ENCODE peak calls at places on chromosomes 16 and 17, in eight cellular contexts. T, J, H, O, M, Y, C and L are unnamed samples.
A peak's percentile ranks its signal among the peaks of the same experiment; 100 is the strongest.

GRCh38 chr17:16973760-16974540 is 2.0 kb upstream of the TNFRSF13B start:
- DNase-seq in H (no peak), J (no peak), C (peak; percentile 57), M (no peak), O (no peak), T (no peak), Y (no peak), L (no peak)

GRCh38 chr17:55301521-55302406 is 37.0 kb downstream of the HLF start:
- DNase-seq in H (no peak), O (no peak), T (peak; percentile 4), J (no peak), M (no peak), C (no peak), Y (no peak), L (no peak)

GRCh38 chr17:55453836-55454557 is 32.4 kb upstream of the MMD start:
- DNase-seq in Y (no peak), O (no peak), C (no peak), T (no peak), M (no peak), J (no peak), H (no peak), L (no peak)

GRCh38 chr17:40069751-40070643 is 7.2 kb downstream of the THRA start:
- DNase-seq in H (no peak), M (peak; percentile 24), O (no peak), Y (peak; percentile 52), J (no peak), C (no peak), T (peak; percentile 51), L (peak; percentile 39)

GRCh38 chr17:74466785-74467158 is 338 bp downstream of the CD300A start:
- DNase-seq in T (no peak), Y (no peak), C (no peak), O (no peak), H (no peak), J (no peak), M (no peak), L (no peak)

GRCh38 chr17:14057591-14057990 is 11.7 kb upstream of the COX10 start:
- DNase-seq in C (no peak), O (no peak), H (no peak), T (peak; percentile 52), M (no peak), J (no peak), Y (no peak), L (no peak)

GRCh38 chr17:7004398-7005253 is 7.8 kb upstream of the RNASEK start:
- DNase-seq in J (peak; percentile 78), Y (peak; percentile 70), M (peak; percentile 69), C (peak; percentile 72), O (peak; percentile 82), T (no peak), H (no peak), L (no peak)

GRCh38 chr16:72988568-72988967 is 59.4 kb downstream of the ZFHX3 start:
- DNase-seq in M (no peak), J (no peak), O (no peak), T (no peak), Y (no peak), C (no peak), H (no peak), L (no peak)

GRCh38 chr17:31824771-31825360 is 34.2 kb downstream of the COPRS start:
- DNase-seq in M (no peak), J (no peak), C (no peak), Y (no peak), H (no peak), T (no peak), O (no peak), L (no peak)

GRCh38 chr17:80774146-80774545 is 217.5 kb upstream of the CHMP6 start:
- DNase-seq in Y (no peak), J (no peak), H (no peak), C (no peak), T (no peak), M (no peak), O (no peak), L (peak; percentile 24)

GRCh38 chr17:8994319-8994718 is 27.0 kb upstream of the NTN1 start:
- DNase-seq in T (peak; percentile 16), M (peak; percentile 31), O (peak; percentile 83), J (peak; percentile 78), C (no peak), H (peak; percentile 54), Y (peak; percentile 61), L (peak; percentile 92)

GRCh38 chr16:12323007-12323699 is 346.6 kb downstream of the SNX29 start:
- DNase-seq in T (no peak), H (no peak), O (no peak), J (peak; percentile 32), C (no peak), M (no peak), Y (no peak), L (no peak)

GRCh38 chr16:70665113-70665694 is 18.8 kb downstream of the IL34 start:
- DNase-seq in C (no peak), M (no peak), J (no peak), H (no peak), Y (peak; percentile 22), O (no peak), T (no peak), L (no peak)

GRCh38 chr17:82330322-82331239 is 3.0 kb downstream of the SECTM1 start:
- DNase-seq in C (peak; percentile 93), O (no peak), Y (peak; percentile 99), M (peak; percentile 49), T (peak; percentile 41), H (no peak), J (no peak), L (no peak)

GRCh38 chr17:42407289-42407836 is 15.7 kb downstream of the CAVIN1 start:
- DNase-seq in T (peak; percentile 50), M (peak; percentile 84), H (no peak), O (peak; percentile 77), Y (peak; percentile 86), C (peak; percentile 61), J (peak; percentile 79), L (peak; percentile 91)

GRCh38 chr17:72008236-72008874 is 112.5 kb upstream of the SOX9 start:
- DNase-seq in H (no peak), C (no peak), O (no peak), Y (peak; percentile 63), J (no peak), T (peak; percentile 45), M (peak; percentile 34), L (no peak)

GRCh38 chr16:63617047-63617989 is 1504.5 kb downstream of the CDH11 start:
- DNase-seq in Y (peak; percentile 57), O (no peak), M (no peak), T (peak; percentile 1), J (no peak), C (no peak), H (no peak), L (peak; percentile 31)

GRCh38 chr16:23148513-23149266 is 562 bp downstream of the USP31 start:
- DNase-seq in Y (peak; percentile 78), T (peak; percentile 35), O (no peak), M (peak; percentile 68), H (peak; percentile 32), J (peak; percentile 65), C (peak; percentile 41), L (peak; percentile 34)

GRCh38 chr16:23146877-23147601 is 2.2 kb downstream of the USP31 start:
- DNase-seq in H (no peak), J (no peak), C (no peak), Y (no peak), M (peak; percentile 56), O (peak; percentile 64), T (no peak), L (no peak)

GRCh38 chr16:23148166-23148512 is 1.1 kb downstream of the USP31 start:
- DNase-seq in C (no peak), M (no peak), H (no peak), O (no peak), J (no peak), T (no peak), Y (no peak), L (no peak)

GRCh38 chr16:23149267-23149992 is at the start of gene USP31:
- DNase-seq in T (peak; percentile 96), H (peak; percentile 92), Y (peak; percentile 92), C (peak; percentile 95), J (peak; percentile 98), M (peak; percentile 98), O (peak; percentile 97), L (peak; percentile 97)

DNA sequence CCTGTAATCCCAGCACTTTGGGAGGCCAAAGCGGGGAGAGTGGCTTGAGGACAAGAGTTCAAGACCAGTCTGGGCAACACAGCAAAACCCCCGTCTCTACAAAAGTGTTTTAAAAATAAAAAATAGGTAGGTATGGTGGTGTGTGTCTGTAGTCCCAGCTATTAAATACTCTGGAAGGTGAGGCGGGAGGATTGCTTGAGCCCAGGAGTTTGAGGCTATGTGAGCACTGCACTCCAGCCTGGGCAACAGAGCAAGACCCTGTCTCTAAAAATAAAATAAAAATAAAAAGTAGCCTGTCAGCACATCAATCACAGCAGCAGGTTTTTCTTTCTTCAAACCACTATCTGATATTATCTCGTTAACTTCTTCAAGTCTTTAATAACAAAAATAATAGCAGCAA is 1.6 kb downstream of the USP31 start:
- DNase-seq in J (no peak), Y (no peak), T (no peak), C (no peak), H (no peak), M (no peak), O (no peak), L (no peak)
- H3K27ac ChIP-seq in J (no peak overlapping the region), Y (no peak overlapping the region), T (no peak overlapping the region), C (no peak overlapping the region), H (no peak overlapping the region), M (peak overlapping the region; percentile 99), O (no peak overlapping the region), L (no peak overlapping the region)

GRCh38 chr17:49889500-49889899 is 41.6 kb upstream of the TAC4 start:
- DNase-seq in J (no peak), C (no peak), O (no peak), M (no peak), Y (no peak), T (no peak), H (no peak), L (no peak)
- H3K9ac ChIP-seq in J (no peak overlapping the region), C (no peak overlapping the region), O (no peak overlapping the region), M (no peak overlapping the region), Y (no peak overlapping the region), T (no peak overlapping the region), H (no peak overlapping the region), L (no peak overlapping the region)

DNA sequence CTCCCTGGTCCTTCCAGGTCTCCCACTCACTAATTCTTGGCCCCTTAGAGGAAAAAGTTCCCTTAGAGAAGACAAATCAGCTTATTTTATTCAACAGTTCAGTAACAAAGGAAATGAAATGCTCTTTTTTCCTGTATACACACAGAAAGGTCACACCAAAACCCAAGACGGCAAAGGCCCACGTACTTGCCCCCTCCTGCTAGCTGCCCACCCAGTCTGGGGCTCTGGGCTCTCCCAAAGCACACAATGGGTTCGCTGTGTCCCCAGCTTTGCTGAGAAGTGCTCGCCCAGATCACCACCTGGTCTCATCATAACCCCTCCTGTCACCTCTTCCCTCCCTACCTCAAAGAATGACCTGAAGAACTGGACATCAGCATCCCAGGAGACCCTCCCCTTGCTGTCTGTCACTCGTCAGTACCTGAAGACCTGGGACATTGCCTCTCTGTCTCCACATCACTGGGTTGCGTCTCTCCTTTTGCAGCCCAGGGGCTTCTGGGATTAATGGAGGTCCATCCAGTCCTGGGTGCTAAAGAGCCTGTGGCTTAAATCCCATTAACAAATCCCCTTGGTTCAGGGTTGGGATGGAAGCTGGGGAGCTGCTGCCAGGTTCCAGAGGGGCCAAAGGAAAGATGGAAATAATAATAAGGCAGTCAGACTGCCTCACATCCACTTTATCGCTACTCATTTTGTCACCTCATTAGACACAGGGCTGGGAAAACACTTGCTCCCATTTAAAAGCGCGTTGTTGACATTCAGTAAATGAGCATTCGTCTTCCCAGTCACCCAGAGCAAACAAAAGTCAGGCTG is 3.3 kb downstream of the SLC6A4 start:
- DNase-seq in M (no peak), J (no peak), H (no peak), T (no peak), C (no peak), O (no peak), Y (no peak), L (no peak)
- H3K27ac ChIP-seq in M (no peak overlapping the region), J (no peak overlapping the region), H (no peak overlapping the region), T (no peak overlapping the region), C (no peak overlapping the region), O (no peak overlapping the region), Y (no peak overlapping the region), L (no peak overlapping the region)

GRCh38 chr17:28042721-28043291 is 329 bp downstream of the NLK start:
- DNase-seq in T (no peak), Y (no peak), M (no peak), J (no peak), O (no peak), H (no peak), C (no peak), L (no peak)
- H3K9ac ChIP-seq in T (no peak overlapping the region), Y (peak overlapping the region; percentile 77), M (no peak overlapping the region), J (no peak overlapping the region), O (peak overlapping the region; percentile 87), H (no peak overlapping the region), C (no peak overlapping the region), L (no peak overlapping the region)